ENCODE peak calls at places on chromosomes 2 and 18, in four cellular contexts. X, Y, I and U are unnamed samples.

GRCh38 chr18:78825168-78825567 is 154.4 kb upstream of the SALL3 start:
- DNase-seq in I (no peak), X (no peak), Y (no peak), U (no peak)

GRCh38 chr2:45578056-45578843 is 32.8 kb downstream of the SRBD1 start:
- DNase-seq in Y (peak; percentile 59), I (no peak), X (no peak), U (no peak)

GRCh38 chr2:883260-884026 is 67.2 kb upstream of the SNTG2 start:
- DNase-seq in X (no peak), I (no peak), Y (peak; percentile 41), U (no peak)

GRCh38 chr18:6624271-6624670 is 105.2 kb upstream of the ARHGAP28 start:
- DNase-seq in I (no peak), Y (no peak), X (no peak), U (no peak)

GRCh38 chr2:26609839-26610277 is 31.3 kb downstream of the CIB4 start:
- DNase-seq in Y (peak; percentile 64), X (no peak), I (no peak), U (peak; percentile 63)

GRCh38 chr2:180670302-180671003 is 310.0 kb upstream of the UBE2E3 start:
- DNase-seq in X (no peak), Y (no peak), I (no peak), U (no peak)

GRCh38 chr2:15531095-15531854 is 29.9 kb downstream of the NBAS start:
- DNase-seq in Y (no peak), X (no peak), I (no peak), U (no peak)

GRCh38 chr2:218895758-218896500 is 15.3 kb downstream of the WNT10A start:
- DNase-seq in Y (peak; percentile 65), X (no peak), I (no peak), U (no peak)

GRCh38 chr2:197182668-197183067 is 127.9 kb downstream of the ANKRD44 start:
- DNase-seq in X (no peak), Y (no peak), I (no peak), U (no peak)

GRCh38 chr2:239763433-239764097 is 261.6 kb downstream of the NDUFA10 start:
- DNase-seq in I (no peak), Y (peak; percentile 75), X (no peak), U (peak; percentile 47)

GRCh38 chr2:46459694-46460093 is 19.7 kb upstream of the TMEM247 start:
- DNase-seq in I (no peak), X (no peak), Y (no peak), U (no peak)

GRCh38 chr2:61134141-61134540 is 27.8 kb upstream of the C2orf74 start:
- DNase-seq in Y (no peak), X (no peak), I (no peak), U (no peak)

GRCh38 chr2:220043155-220043992 is 415.9 kb downstream of the SLC4A3 start:
- DNase-seq in X (no peak), I (no peak), Y (no peak), U (no peak)

GRCh38 chr2:84631985-84632384 is 115.7 kb downstream of the DNAH6 start:
- DNase-seq in I (no peak), X (no peak), Y (no peak), U (no peak)

GRCh38 chr2:84636080-84636971 is 120.0 kb downstream of the DNAH6 start:
- DNase-seq in X (no peak), I (no peak), Y (no peak), U (no peak)

GRCh38 chr2:84629550-84629949 is 113.3 kb downstream of the DNAH6 start:
- DNase-seq in I (no peak), X (no peak), Y (no peak), U (no peak)

GRCh38 chr2:84628486-84628885 is 112.2 kb downstream of the DNAH6 start:
- DNase-seq in Y (no peak), I (no peak), X (no peak), U (no peak)

DNA sequence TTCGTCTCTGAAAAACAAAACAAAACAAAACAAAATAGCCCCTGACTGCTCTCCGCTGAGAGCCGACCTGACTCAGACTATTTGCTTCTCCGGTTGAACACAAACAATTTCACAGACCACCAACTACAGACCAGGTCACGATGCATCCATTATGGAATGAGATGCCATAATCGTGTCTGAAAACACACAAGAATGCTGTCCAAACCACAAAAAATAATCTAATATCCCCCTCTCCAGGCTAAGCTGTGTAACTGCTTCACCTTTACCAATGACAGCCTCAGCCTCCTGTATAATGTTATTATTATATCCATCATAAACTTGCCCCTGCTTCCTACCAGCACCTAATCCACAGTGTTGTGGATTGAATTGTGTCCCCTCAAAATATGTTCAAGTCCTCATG is 114.7 kb downstream of the DNAH6 start:
- DNase-seq in X (no peak), I (no peak), Y (no peak), U (no peak)
- H3K4me3 ChIP-seq in X (no peak overlapping the region), I (no peak overlapping the region), Y (no peak overlapping the region), U (no peak overlapping the region)

DNA sequence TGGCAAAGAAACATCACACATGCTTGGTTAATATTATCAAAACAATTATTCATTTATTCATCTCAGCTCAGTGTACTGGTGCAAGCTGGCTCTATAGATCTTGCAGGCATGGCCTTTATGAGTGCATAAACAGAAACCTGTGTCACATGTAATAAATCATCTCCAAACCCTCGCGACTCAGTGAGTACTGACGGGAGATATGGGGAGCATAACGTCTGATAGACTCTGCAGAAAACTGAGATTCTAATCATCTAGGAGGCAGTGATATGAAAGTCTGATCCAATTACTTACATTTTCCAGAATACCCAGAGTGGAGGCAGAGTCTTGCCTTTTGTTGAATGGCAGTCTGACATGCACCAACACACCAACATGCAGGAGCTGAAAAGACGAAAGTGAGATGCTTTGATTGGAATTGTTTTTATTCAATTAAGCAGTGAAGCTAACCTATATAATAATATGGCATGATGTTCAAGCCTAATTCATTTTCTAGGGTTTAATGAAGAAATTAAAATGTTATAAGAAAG is 416.8 kb downstream of the RNF144A start:
- DNase-seq in I (no peak), Y (no peak), X (no peak), U (no peak)
- H3K27ac ChIP-seq in I (no peak overlapping the region), Y (no peak overlapping the region), X (no peak overlapping the region), U (no peak overlapping the region)

GRCh38 chr2:222293660-222294630 is 4.9 kb downstream of the PAX3 start:
- DNase-seq in X (no peak), Y (peak; percentile 73), I (no peak), U (no peak)
- H3K4me3 ChIP-seq in X (no peak overlapping the region), Y (no peak overlapping the region), I (no peak overlapping the region), U (no peak overlapping the region)

GRCh38 chr2:144379891-144380311 is 140.0 kb downstream of the ZEB2 start:
- DNase-seq in X (no peak), I (peak; percentile 39), Y (no peak), U (no peak)
- H3K27ac ChIP-seq in X (no peak overlapping the region), I (no peak overlapping the region), Y (no peak overlapping the region), U (peak overlapping the region; percentile 53)

GRCh38 chr2:164757934-164758695 is 83.5 kb downstream of the COBLL1 start:
- DNase-seq in Y (no peak), I (no peak), X (no peak), U (no peak)
- H3K4me3 ChIP-seq in Y (no peak overlapping the region), I (no peak overlapping the region), X (no peak overlapping the region), U (no peak overlapping the region)

GRCh38 chr2:171319164-171319810 is 114.5 kb downstream of the METTL8 start:
- DNase-seq in Y (peak; percentile 72), X (no peak), I (no peak), U (no peak)
- H3K27ac ChIP-seq in Y (no peak overlapping the region), X (no peak overlapping the region), I (no peak overlapping the region), U (no peak overlapping the region)

GRCh38 chr2:217365656-217366055 is 505.8 kb upstream of the TNP1 start:
- DNase-seq in Y (no peak), I (no peak), X (no peak), U (no peak)

GRCh38 chr2:217364224-217364623 is 504.4 kb upstream of the TNP1 start:
- DNase-seq in X (no peak), Y (no peak), I (no peak), U (no peak)

GRCh38 chr2:217367464-217367863 is 507.6 kb upstream of the TNP1 start:
- DNase-seq in X (no peak), Y (no peak), I (no peak), U (no peak)

GRCh38 chr2:217366996-217367395 is 507.1 kb upstream of the TNP1 start:
- DNase-seq in X (no peak), I (no peak), Y (no peak), U (no peak)

GRCh38 chr2:217366246-217366645 is 506.4 kb upstream of the TNP1 start:
- DNase-seq in X (no peak), Y (no peak), I (no peak), U (no peak)
- H3K4me3 ChIP-seq in X (no peak overlapping the region), Y (no peak overlapping the region), I (no peak overlapping the region), U (no peak overlapping the region)

DNA sequence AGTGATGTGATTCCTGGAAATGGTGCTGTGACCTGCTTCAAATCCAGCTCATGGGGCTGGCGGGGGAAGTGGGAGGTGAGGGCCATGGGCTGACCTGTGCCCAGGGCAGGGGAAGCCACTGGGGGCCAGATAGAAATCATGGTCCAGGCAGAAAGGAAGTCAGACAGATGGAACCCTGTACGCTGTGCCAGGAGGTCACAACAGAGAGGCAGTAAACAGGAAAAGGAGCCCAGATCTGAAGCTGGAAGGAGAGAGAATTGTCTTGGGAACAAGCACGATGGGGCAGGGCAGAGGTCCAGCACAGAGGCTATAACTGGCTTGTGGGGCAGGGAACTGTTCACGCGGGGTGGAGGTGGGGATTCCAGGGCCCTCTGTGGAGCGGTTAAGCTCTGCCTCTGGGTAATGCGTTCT is 76.0 kb downstream of the RNF144A start:
- DNase-seq in I (peak; percentile 87), Y (no peak), X (no peak), U (no peak)
- H3K27ac ChIP-seq in I (peak overlapping the region; percentile 63), Y (peak overlapping the region; percentile 72), X (peak overlapping the region; percentile 32), U (peak overlapping the region; percentile 14)